ENCODE peak calls at places on chromosome 5, in four cellular contexts. G is kidney, F is A549, T is DND-41. D is an unnamed sample.
A peak's percentile ranks its signal among the peaks of the same experiment; 100 is the strongest.

GRCh38 chr5:151495330-151495729 is 47.9 kb downstream of the SLC36A1 start:
- DNase-seq in G (no peak), F (no peak), T (no peak), D (no peak)

GRCh38 chr5:116409591-116410296 is 164.9 kb downstream of the SEMA6A start:
- DNase-seq in G (no peak), F (no peak), T (no peak), D (no peak)

GRCh38 chr5:123807177-123807900 is 295.4 kb downstream of the CSNK1G3 start:
- DNase-seq in G (no peak), F (no peak), T (no peak), D (no peak)

GRCh38 chr5:110150199-110150598 is 460.5 kb downstream of the MAN2A1 start:
- DNase-seq in G (no peak), F (no peak), T (no peak), D (no peak)

GRCh38 chr5:134088291-134088690 is 26.2 kb upstream of the TCF7 start:
- DNase-seq in G (no peak), F (no peak), T (no peak), D (no peak)

GRCh38 chr5:57066921-57067914 is 106.6 kb upstream of the GPBP1 start:
- DNase-seq in G (no peak), F (no peak), T (no peak), D (no peak)

GRCh38 chr5:37492778-37493555 is 113.8 kb downstream of the WDR70 start:
- DNase-seq in G (no peak), F (no peak), T (no peak), D (no peak)

GRCh38 chr5:163377982-163378381 is 59.4 kb upstream of the CCNG1 start:
- DNase-seq in G (no peak), F (no peak), T (no peak), D (no peak)

GRCh38 chr5:1748271-1748670 is 51.4 kb downstream of the MRPL36 start:
- DNase-seq in G (peak; percentile 32), F (no peak), T (no peak), D (no peak)

GRCh38 chr5:142145106-142145900 is 36.7 kb downstream of the NDFIP1 start:
- DNase-seq in G (no peak), F (peak; percentile 73), T (peak; percentile 67), D (peak; percentile 88)

GRCh38 chr5:147661576-147661975 is 121.0 kb downstream of the JAKMIP2 start:
- DNase-seq in G (no peak), F (no peak), T (no peak), D (no peak)

GRCh38 chr5:110917161-110917875 is 154.2 kb upstream of the TSLP start:
- DNase-seq in G (no peak), F (no peak), T (no peak), D (no peak)

GRCh38 chr5:179373961-179374505 is 28.8 kb upstream of the ADAMTS2 start:
- DNase-seq in G (peak; percentile 51), F (no peak), T (no peak), D (no peak)

GRCh38 chr5:58582411-58583393 is at the start of gene RAB3C:
- DNase-seq in G (peak; percentile 96), F (peak; percentile 90), T (no peak), D (peak; percentile 89)

GRCh38 chr5:90434116-90434714 is 24.7 kb upstream of the CETN3 start:
- DNase-seq in G (no peak), F (peak; percentile 57), T (peak; percentile 57), D (peak; percentile 89)

GRCh38 chr5:43564289-43564850 is 7.5 kb upstream of the PAIP1 start:
- DNase-seq in G (no peak), F (no peak), T (no peak), D (no peak)

GRCh38 chr5:157821405-157821804 is 37.5 kb downstream of the CLINT1 start:
- DNase-seq in G (no peak), F (no peak), T (no peak), D (no peak)

GRCh38 chr5:157819502-157820125 is 39.3 kb downstream of the CLINT1 start:
- DNase-seq in G (no peak), F (no peak), T (no peak), D (no peak)

GRCh38 chr5:157821822-157822622 is 36.9 kb downstream of the CLINT1 start:
- DNase-seq in G (no peak), F (no peak), T (no peak), D (no peak)

GRCh38 chr5:157818368-157818767 is 40.6 kb downstream of the CLINT1 start:
- DNase-seq in G (no peak), F (no peak), T (no peak), D (no peak)

DNA sequence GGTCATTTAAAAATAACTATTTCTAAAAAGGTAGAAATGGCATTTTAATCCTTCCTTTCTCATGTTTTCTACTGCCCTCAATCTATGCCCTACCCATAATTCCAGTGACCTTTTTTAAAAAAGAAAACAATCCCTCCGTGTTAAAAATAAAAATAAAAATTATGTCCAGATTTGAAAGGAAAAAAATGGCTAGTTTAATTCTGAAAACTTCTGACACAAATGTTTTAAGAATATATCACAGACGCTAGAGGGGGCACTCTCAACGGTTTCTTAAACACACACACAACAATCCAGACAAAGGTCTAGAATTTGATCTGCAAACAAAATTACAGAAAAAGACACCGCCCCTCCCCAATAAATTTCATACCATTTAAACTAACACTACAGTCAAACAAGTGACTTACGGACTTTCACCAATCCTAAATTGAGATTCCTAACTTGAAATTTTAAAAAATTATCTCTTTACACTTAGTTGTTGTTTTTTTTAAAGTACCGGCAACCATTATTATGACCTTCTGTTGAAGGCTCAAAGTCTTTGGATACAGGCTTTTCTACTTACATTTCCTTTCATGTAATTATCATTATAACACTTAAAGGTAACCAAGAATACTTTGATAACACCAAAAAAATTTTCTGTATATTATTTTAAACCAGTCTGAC is 38.2 kb downstream of the CLINT1 start:
- DNase-seq in G (no peak), F (peak; percentile 74), T (no peak), D (peak; percentile 75)
- H3K27ac ChIP-seq in G (no peak overlapping the region), F (no peak overlapping the region), T (peak overlapping the region; percentile 13), D (no peak overlapping the region)

DNA sequence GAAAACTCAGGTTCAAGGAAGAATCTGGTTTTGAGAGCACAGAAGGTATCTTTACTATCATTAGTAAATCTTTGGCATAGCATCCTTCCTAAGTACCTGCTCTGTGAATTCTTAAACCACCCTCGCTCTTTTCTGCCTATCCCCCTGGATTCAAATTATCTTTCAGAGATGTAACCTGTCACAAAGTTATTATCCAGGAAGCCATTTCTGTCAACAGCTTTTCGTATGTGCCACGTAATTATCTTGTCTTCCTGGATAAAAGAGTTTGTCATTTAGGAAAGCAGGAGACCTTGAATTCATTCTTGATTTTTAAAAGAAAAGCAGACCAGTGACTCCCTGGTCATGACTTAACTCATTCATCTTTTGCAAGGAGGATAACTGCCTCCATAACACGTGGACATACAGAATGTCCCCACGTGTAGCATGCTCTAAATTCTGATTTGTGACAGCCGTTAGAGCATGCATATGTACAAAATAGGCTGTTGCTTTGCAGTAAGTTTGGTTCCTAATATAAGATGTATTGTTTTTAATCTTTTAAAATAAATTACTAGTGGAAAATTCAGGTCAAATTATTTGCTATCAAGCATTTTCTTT is 189.0 kb downstream of the TRIO start:
- DNase-seq in G (no peak), F (no peak), T (no peak), D (no peak)
- H3K27ac ChIP-seq in G (no peak overlapping the region), F (no peak overlapping the region), T (no peak overlapping the region), D (no peak overlapping the region)

DNA sequence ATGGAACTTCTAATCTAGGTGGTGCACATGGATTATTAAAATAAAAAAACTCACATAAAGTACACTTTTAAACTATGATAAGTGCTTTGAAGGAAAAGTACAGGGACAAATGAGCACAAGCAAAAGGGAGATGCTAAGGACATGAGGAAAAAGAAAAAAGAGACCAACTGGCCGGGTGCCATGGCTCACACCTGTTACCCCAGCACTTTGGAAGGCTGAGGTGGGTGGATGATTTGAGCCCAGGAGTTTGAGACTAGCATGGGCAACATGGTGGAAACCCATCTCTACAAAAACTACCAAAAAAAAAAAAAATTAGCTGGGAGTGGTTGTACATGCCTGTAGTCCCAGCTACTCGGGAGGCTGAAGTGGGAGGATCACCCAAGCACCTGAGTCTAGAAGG is 67.1 kb downstream of the SH3TC2 start:
- DNase-seq in G (no peak), F (no peak), T (no peak), D (no peak)
- H3K27ac ChIP-seq in G (no peak overlapping the region), F (no peak overlapping the region), T (no peak overlapping the region), D (no peak overlapping the region)

GRCh38 chr5:172362755-172363154 is 79.2 kb upstream of the UBTD2 start:
- DNase-seq in G (no peak), F (no peak), T (no peak), D (no peak)

GRCh38 chr5:172370237-172370640 is 84.1 kb downstream of the SH3PXD2B start:
- DNase-seq in G (no peak), F (no peak), T (no peak), D (no peak)

GRCh38 chr5:172365948-172366608 is 82.5 kb upstream of the UBTD2 start:
- DNase-seq in G (no peak), F (no peak), T (no peak), D (no peak)

GRCh38 chr5:172361566-172362238 is 78.1 kb upstream of the UBTD2 start:
- DNase-seq in G (no peak), F (peak; percentile 56), T (peak; percentile 30), D (no peak)

DNA sequence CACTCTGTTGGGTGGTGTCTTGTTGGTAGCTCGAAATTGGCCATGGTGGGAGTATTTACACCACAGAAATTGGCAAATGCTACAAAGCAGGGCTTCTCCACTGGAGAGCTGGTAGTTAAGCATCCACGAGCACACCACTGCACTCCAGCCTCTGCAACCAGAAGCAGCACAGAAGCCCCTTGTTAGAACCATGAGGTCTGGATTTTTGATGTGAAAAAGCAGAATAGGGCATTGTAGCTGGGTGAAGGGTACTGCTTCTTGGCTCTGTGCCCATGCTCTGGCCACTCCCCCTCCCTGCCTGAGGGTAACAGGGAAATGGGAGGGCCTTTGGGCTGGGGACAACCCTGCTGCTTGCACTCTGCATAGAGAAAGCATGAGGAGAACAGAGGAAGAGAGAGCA is 81.2 kb upstream of the UBTD2 start:
- DNase-seq in G (no peak), F (no peak), T (peak; percentile 52), D (peak; percentile 61)
- H3K27ac ChIP-seq in G (no peak overlapping the region), F (no peak overlapping the region), T (no peak overlapping the region), D (no peak overlapping the region)

GRCh38 chr5:119032653-119033052 is 38.2 kb upstream of the DMXL1 start:
- DNase-seq in G (no peak), F (no peak), T (no peak), D (no peak)
- H3K27ac ChIP-seq in G (no peak overlapping the region), F (no peak overlapping the region), T (peak overlapping the region; percentile 45), D (peak overlapping the region; percentile 73)

GRCh38 chr5:124919752-124920151 is 173.3 kb upstream of the ZNF608 start:
- DNase-seq in G (no peak), F (no peak), T (no peak), D (no peak)
- H3K27ac ChIP-seq in G (no peak overlapping the region), F (no peak overlapping the region), T (peak overlapping the region; percentile 70), D (no peak overlapping the region)

DNA sequence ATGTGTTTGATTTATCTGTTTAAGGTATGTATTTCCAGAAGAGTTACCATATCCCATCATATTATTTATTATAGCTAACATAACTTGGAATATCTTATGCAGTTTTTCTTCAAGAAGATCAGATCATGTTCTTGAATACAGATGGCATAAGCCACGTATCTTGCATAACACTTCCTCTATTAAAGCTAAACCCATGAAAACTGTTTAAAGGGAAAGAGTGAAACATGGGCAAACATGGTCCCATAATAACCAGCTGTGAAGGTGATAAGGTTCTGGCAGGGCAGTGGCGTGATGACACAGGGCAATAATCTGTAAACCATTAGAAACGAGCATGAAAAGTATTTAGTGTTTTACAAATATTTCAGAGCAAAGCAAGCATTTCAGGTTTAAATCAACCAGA is 34.2 kb downstream of the EFNA5 start:
- DNase-seq in G (no peak), F (no peak), T (no peak), D (no peak)
- H3K27ac ChIP-seq in G (no peak overlapping the region), F (no peak overlapping the region), T (no peak overlapping the region), D (no peak overlapping the region)

GRCh38 chr5:131392461-131393095 is 128.7 kb downstream of the CDC42SE2 start:
- DNase-seq in G (no peak), F (no peak), T (no peak), D (no peak)
- H3K27ac ChIP-seq in G (peak overlapping the region; percentile 74), F (no peak overlapping the region), T (no peak overlapping the region), D (no peak overlapping the region)